ENCODE peak calls at places on chromosome 2, in ten cellular contexts. R, K, Y, S, Q, Z, C, O, N and W are unnamed samples.

GRCh38 chr2:217662984-217663602 is 339.7 kb downstream of the TNS1 start:
- DNase-seq in Q (peak), C (no peak), Z (no peak), N (no peak), O (no peak), Y (no peak), S (no peak), K (no peak), R (no peak), W (no peak)

GRCh38 chr2:20195431-20195830 is 29.5 kb downstream of the SDC1 start:
- DNase-seq in O (no peak), Q (no peak), Z (no peak), N (no peak), R (no peak), Y (no peak), C (no peak), K (no peak), S (no peak), W (no peak)

GRCh38 chr2:80499095-80499494 is 194.5 kb upstream of the LRRTM1 start:
- DNase-seq in Q (peak), C (no peak), S (no peak), Y (peak), K (no peak), O (no peak), N (no peak), Z (no peak), R (peak), W (no peak)

GRCh38 chr2:37105150-37105549 is 20.8 kb downstream of the GPATCH11 start:
- DNase-seq in Q (no peak), Y (no peak), Z (no peak), O (no peak), K (no peak), N (no peak), S (no peak), R (no peak), C (no peak), W (no peak)

GRCh38 chr2:96797066-96797625 is 18.9 kb upstream of the CNNM3 start:
- DNase-seq in Z (no peak), Y (no peak), K (peak), R (no peak), O (peak), C (no peak), N (no peak), Q (no peak), S (no peak), W (no peak)

GRCh38 chr2:127807678-127808353 is 3.2 kb downstream of the WDR33 start:
- DNase-seq in Q (peak), O (no peak), Y (no peak), C (no peak), R (no peak), N (no peak), K (no peak), S (no peak), Z (no peak), W (no peak)

GRCh38 chr2:8469709-8470493 is 212.0 kb upstream of the ID2 start:
- DNase-seq in C (no peak), Y (no peak), N (no peak), Z (no peak), S (no peak), K (no peak), Q (no peak), R (no peak), O (peak), W (no peak)

GRCh38 chr2:55718165-55719008 is 24.7 kb upstream of the PNPT1 start:
- DNase-seq in Z (no peak), O (no peak), R (peak), N (no peak), Y (peak), K (no peak), Q (peak), S (peak), C (no peak), W (no peak)

GRCh38 chr2:136135924-136136906 is 18.3 kb upstream of the CXCR4 start:
- DNase-seq in N (no peak), R (no peak), Y (no peak), Z (peak), O (no peak), S (peak), C (no peak), Q (no peak), K (no peak), W (peak)

GRCh38 chr2:69958480-69958879 is 3.0 kb downstream of the ASPRV1 start:
- DNase-seq in N (no peak), Y (no peak), Z (no peak), C (no peak), K (no peak), S (no peak), Q (no peak), O (no peak), R (no peak), W (no peak)

GRCh38 chr2:54879037-54879436 is 155.6 kb downstream of the EML6 start:
- DNase-seq in N (no peak), K (no peak), C (no peak), R (no peak), O (no peak), S (no peak), Y (no peak), Q (no peak), Z (no peak), W (no peak)

GRCh38 chr2:70086278-70086837 is 919 bp upstream of the PCBP1 start:
- DNase-seq in Z (peak), N (peak), Q (peak), R (peak), Y (no peak), S (peak), O (peak), K (peak), C (peak), W (peak)

GRCh38 chr2:36397728-36398413 is 42.3 kb downstream of the CRIM1 start:
- DNase-seq in R (no peak), O (no peak), Y (no peak), N (no peak), Z (no peak), S (no peak), K (no peak), Q (peak), C (no peak), W (no peak)

GRCh38 chr2:7032371-7032770 is 115.2 kb downstream of the RNF144A start:
- DNase-seq in R (no peak), Z (no peak), Y (no peak), O (peak), C (no peak), S (no peak), K (no peak), Q (no peak), N (no peak), W (no peak)